ENCODE peak calls at places on chromosomes 7 and 10, in ten cellular contexts. One of them, this sample, is unnamed.
A peak's percentile ranks its signal among the peaks of the same experiment; 100 is the strongest.

GRCh38 chr7:39557222-39557621 is 9.0 kb upstream of the YAE1 start:
- DNase-seq in spleen: no peak
- DNase-seq in HL-60: no peak
- DNase-seq in HCT116: no peak
- DNase-seq in GM23338: no peak
- DNase-seq in transverse colon: no peak
- DNase-seq in prostate gland: no peak
- DNase-seq in suprapubic skin: no peak
- DNase-seq in stomach: no peak
- DNase-seq in K562: no peak
- DNase-seq in this sample: no peak

GRCh38 chr10:6713716-6714115 is 133.6 kb upstream of the PRKCQ start:
- DNase-seq in transverse colon: no peak
- DNase-seq in stomach: no peak
- DNase-seq in HCT116: no peak
- DNase-seq in prostate gland: no peak
- DNase-seq in HL-60: no peak
- DNase-seq in spleen: no peak
- DNase-seq in K562: no peak
- DNase-seq in suprapubic skin: no peak
- DNase-seq in GM23338: peak; percentile 45
- DNase-seq in this sample: no peak

GRCh38 chr7:142809671-142810070 is 38.9 kb downstream of the PRSS2 start:
- DNase-seq in HL-60: no peak
- DNase-seq in suprapubic skin: no peak
- DNase-seq in stomach: no peak
- DNase-seq in GM23338: no peak
- DNase-seq in HCT116: no peak
- DNase-seq in spleen: no peak
- DNase-seq in K562: no peak
- DNase-seq in prostate gland: no peak
- DNase-seq in transverse colon: no peak
- DNase-seq in this sample: no peak

GRCh38 chr10:132768346-132769248 is 17.4 kb downstream of the NKX6-2 start:
- DNase-seq in stomach: no peak
- DNase-seq in K562: no peak
- DNase-seq in prostate gland: no peak
- DNase-seq in GM23338: no peak
- DNase-seq in HCT116: no peak
- DNase-seq in suprapubic skin: no peak
- DNase-seq in transverse colon: no peak
- DNase-seq in spleen: no peak
- DNase-seq in HL-60: no peak
- DNase-seq in this sample: no peak

GRCh38 chr7:77561354-77561753 is 24.3 kb downstream of the PTPN12 start:
- DNase-seq in K562: no peak
- DNase-seq in spleen: no peak
- DNase-seq in GM23338: no peak
- DNase-seq in transverse colon: no peak
- DNase-seq in HL-60: no peak
- DNase-seq in HCT116: no peak
- DNase-seq in prostate gland: no peak
- DNase-seq in suprapubic skin: no peak
- DNase-seq in stomach: no peak
- DNase-seq in this sample: no peak

GRCh38 chr10:59243611-59244195 is 67.3 kb downstream of the PHYHIPL start:
- DNase-seq in HCT116: no peak
- DNase-seq in transverse colon: no peak
- DNase-seq in suprapubic skin: no peak
- DNase-seq in HL-60: no peak
- DNase-seq in GM23338: peak; percentile 4
- DNase-seq in K562: no peak
- DNase-seq in spleen: no peak
- DNase-seq in stomach: no peak
- DNase-seq in prostate gland: no peak
- DNase-seq in this sample: no peak

GRCh38 chr10:6669269-6669859 is 89.3 kb upstream of the PRKCQ start:
- DNase-seq in HCT116: peak; percentile 44
- DNase-seq in transverse colon: no peak
- DNase-seq in stomach: no peak
- DNase-seq in spleen: no peak
- DNase-seq in GM23338: peak; percentile 77
- DNase-seq in prostate gland: no peak
- DNase-seq in HL-60: no peak
- DNase-seq in suprapubic skin: no peak
- DNase-seq in K562: peak; percentile 50
- DNase-seq in this sample: no peak

GRCh38 chr10:117763528-117763927 is 221.0 kb downstream of the EMX2 start:
- DNase-seq in spleen: no peak
- DNase-seq in prostate gland: no peak
- DNase-seq in transverse colon: no peak
- DNase-seq in HL-60: no peak
- DNase-seq in HCT116: no peak
- DNase-seq in K562: no peak
- DNase-seq in suprapubic skin: no peak
- DNase-seq in stomach: no peak
- DNase-seq in GM23338: no peak
- DNase-seq in this sample: no peak

GRCh38 chr7:71868797-71869196 is 543.3 kb downstream of the CALN1 start:
- DNase-seq in HCT116: no peak
- DNase-seq in transverse colon: no peak
- DNase-seq in HL-60: peak; percentile 3
- DNase-seq in spleen: no peak
- DNase-seq in suprapubic skin: no peak
- DNase-seq in K562: peak; percentile 41
- DNase-seq in stomach: no peak
- DNase-seq in prostate gland: no peak
- DNase-seq in GM23338: no peak
- DNase-seq in this sample: no peak

GRCh38 chr10:36675458-36675880 is 449.9 kb upstream of the ANKRD30A start:
- DNase-seq in GM23338: no peak
- DNase-seq in stomach: no peak
- DNase-seq in K562: no peak
- DNase-seq in suprapubic skin: no peak
- DNase-seq in spleen: no peak
- DNase-seq in transverse colon: no peak
- DNase-seq in prostate gland: no peak
- DNase-seq in HCT116: no peak
- DNase-seq in HL-60: no peak
- DNase-seq in this sample: no peak

GRCh38 chr10:60908896-60909295 is 35.1 kb downstream of the RHOBTB1 start:
- DNase-seq in prostate gland: no peak
- DNase-seq in HCT116: no peak
- DNase-seq in suprapubic skin: no peak
- DNase-seq in K562: no peak
- DNase-seq in transverse colon: no peak
- DNase-seq in HL-60: no peak
- DNase-seq in stomach: no peak
- DNase-seq in spleen: no peak
- DNase-seq in GM23338: no peak
- DNase-seq in this sample: no peak

GRCh38 chr7:1548438-1548831 is 7.6 kb downstream of the TMEM184A start:
- DNase-seq in stomach: no peak
- DNase-seq in transverse colon: no peak
- DNase-seq in K562: peak; percentile 68
- DNase-seq in GM23338: no peak
- DNase-seq in HCT116: no peak
- DNase-seq in suprapubic skin: no peak
- DNase-seq in HL-60: no peak
- DNase-seq in spleen: no peak
- DNase-seq in prostate gland: no peak
- DNase-seq in this sample: no peak

GRCh38 chr10:43075612-43076003 is 1.3 kb upstream of the RET start:
- DNase-seq in stomach: no peak
- DNase-seq in transverse colon: no peak
- DNase-seq in spleen: no peak
- DNase-seq in prostate gland: no peak
- DNase-seq in K562: peak; percentile 31
- DNase-seq in GM23338: peak; percentile 46
- DNase-seq in suprapubic skin: no peak
- DNase-seq in HL-60: no peak
- DNase-seq in HCT116: peak; percentile 19
- DNase-seq in this sample: no peak

DNA sequence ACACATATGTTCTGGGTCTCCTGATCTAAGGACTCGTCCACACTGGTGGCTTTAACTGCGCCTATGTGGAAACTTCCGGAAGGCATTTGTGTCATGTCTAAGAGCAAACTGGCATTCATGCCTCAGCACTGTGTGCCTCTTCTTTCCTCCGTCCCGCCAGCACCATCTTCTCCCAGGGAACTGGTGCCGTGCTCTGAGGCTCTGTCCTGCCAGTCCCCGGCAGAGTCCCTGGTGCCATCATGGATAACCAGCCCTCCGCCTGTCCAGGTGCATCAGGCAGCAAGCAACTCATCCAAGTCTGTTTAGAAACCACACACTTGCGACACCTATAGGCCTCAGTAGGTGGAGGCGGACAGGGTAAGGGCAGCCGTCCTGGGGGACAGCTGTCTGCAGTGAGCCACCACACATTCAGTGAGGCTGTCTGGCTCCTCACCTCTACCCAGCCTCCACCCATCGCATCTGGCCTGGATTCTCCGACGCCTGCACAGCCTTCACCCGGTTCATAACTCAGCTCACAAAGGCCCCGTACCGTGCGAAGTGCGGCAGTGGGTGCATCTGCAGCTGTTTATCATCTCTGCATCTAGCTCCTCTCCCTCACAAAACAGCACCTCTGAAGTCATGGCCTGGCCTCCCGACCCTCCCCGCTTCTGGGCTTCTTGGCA is 162.7 kb downstream of the DIP2C start:
- DNase-seq in prostate gland: no peak
- DNase-seq in suprapubic skin: no peak
- DNase-seq in K562: peak; percentile 34
- DNase-seq in HCT116: no peak
- DNase-seq in transverse colon: no peak
- DNase-seq in GM23338: peak; percentile 58
- DNase-seq in HL-60: no peak
- DNase-seq in spleen: peak; percentile 62
- DNase-seq in stomach: no peak
- DNase-seq in this sample: peak; percentile 57
- TF ChIP-seq CTCF in prostate gland: no peak
- TF ChIP-seq CTCF in suprapubic skin: no peak
- TF ChIP-seq CTCF in K562: peak; percentile 58
- TF ChIP-seq CTCF in HCT116: no peak
- TF ChIP-seq CTCF in transverse colon: no peak
- TF ChIP-seq CTCF in GM23338: peak; percentile 34
- TF ChIP-seq CTCF in HL-60: no peak
- TF ChIP-seq CTCF in spleen: no peak
- TF ChIP-seq CTCF in stomach: no peak
- TF ChIP-seq CTCF in this sample: no peak

GRCh38 chr7:157691521-157692155 is 354.8 kb downstream of the DNAJB6 start:
- DNase-seq in suprapubic skin: peak; percentile 72
- DNase-seq in K562: no peak
- DNase-seq in GM23338: no peak
- DNase-seq in transverse colon: no peak
- DNase-seq in spleen: peak; percentile 70
- DNase-seq in HCT116: no peak
- DNase-seq in stomach: no peak
- DNase-seq in prostate gland: no peak
- DNase-seq in HL-60: no peak
- DNase-seq in this sample: peak; percentile 58
- TF ChIP-seq POLR2AphosphoS5 in suprapubic skin: no peak
- TF ChIP-seq POLR2AphosphoS5 in K562: no peak
- TF ChIP-seq POLR2AphosphoS5 in GM23338: no peak
- TF ChIP-seq POLR2AphosphoS5 in transverse colon: no peak
- TF ChIP-seq POLR2AphosphoS5 in spleen: no peak
- TF ChIP-seq POLR2AphosphoS5 in HCT116: no peak
- TF ChIP-seq POLR2AphosphoS5 in stomach: no peak
- TF ChIP-seq POLR2AphosphoS5 in prostate gland: no peak
- TF ChIP-seq POLR2AphosphoS5 in HL-60: no peak
- TF ChIP-seq POLR2AphosphoS5 in this sample: no peak

GRCh38 chr10:44462338-44462914 is 77.5 kb upstream of the CXCL12 start:
- DNase-seq in prostate gland: no peak
- DNase-seq in HCT116: no peak
- DNase-seq in K562: no peak
- DNase-seq in spleen: no peak
- DNase-seq in HL-60: no peak
- DNase-seq in transverse colon: no peak
- DNase-seq in stomach: no peak
- DNase-seq in suprapubic skin: no peak
- DNase-seq in GM23338: no peak
- DNase-seq in this sample: no peak

GRCh38 chr10:44466236-44466635 is 81.3 kb upstream of the CXCL12 start:
- DNase-seq in stomach: no peak
- DNase-seq in transverse colon: no peak
- DNase-seq in suprapubic skin: no peak
- DNase-seq in prostate gland: no peak
- DNase-seq in HL-60: no peak
- DNase-seq in HCT116: no peak
- DNase-seq in K562: no peak
- DNase-seq in GM23338: no peak
- DNase-seq in spleen: no peak
- DNase-seq in this sample: no peak

GRCh38 chr10:44463511-44464121 is 78.7 kb upstream of the CXCL12 start:
- DNase-seq in stomach: no peak
- DNase-seq in prostate gland: no peak
- DNase-seq in K562: no peak
- DNase-seq in HL-60: no peak
- DNase-seq in suprapubic skin: no peak
- DNase-seq in GM23338: no peak
- DNase-seq in transverse colon: no peak
- DNase-seq in spleen: no peak
- DNase-seq in HCT116: no peak
- DNase-seq in this sample: no peak

GRCh38 chr10:44465430-44466115 is 80.7 kb upstream of the CXCL12 start:
- DNase-seq in spleen: no peak
- DNase-seq in HL-60: no peak
- DNase-seq in GM23338: peak; percentile 41
- DNase-seq in stomach: no peak
- DNase-seq in HCT116: no peak
- DNase-seq in transverse colon: no peak
- DNase-seq in suprapubic skin: no peak
- DNase-seq in prostate gland: no peak
- DNase-seq in K562: no peak
- DNase-seq in this sample: no peak

GRCh38 chr10:44464503-44464902 is 79.6 kb upstream of the CXCL12 start:
- DNase-seq in GM23338: no peak
- DNase-seq in HCT116: no peak
- DNase-seq in suprapubic skin: no peak
- DNase-seq in K562: no peak
- DNase-seq in stomach: no peak
- DNase-seq in HL-60: no peak
- DNase-seq in spleen: no peak
- DNase-seq in transverse colon: no peak
- DNase-seq in prostate gland: no peak
- DNase-seq in this sample: no peak
- TF ChIP-seq CTCF in GM23338: peak; percentile 33
- TF ChIP-seq CTCF in HCT116: no peak
- TF ChIP-seq CTCF in suprapubic skin: no peak
- TF ChIP-seq CTCF in K562: no peak
- TF ChIP-seq CTCF in stomach: no peak
- TF ChIP-seq CTCF in HL-60: no peak
- TF ChIP-seq CTCF in spleen: no peak
- TF ChIP-seq CTCF in transverse colon: no peak
- TF ChIP-seq CTCF in prostate gland: no peak
- TF ChIP-seq CTCF in this sample: no peak

DNA sequence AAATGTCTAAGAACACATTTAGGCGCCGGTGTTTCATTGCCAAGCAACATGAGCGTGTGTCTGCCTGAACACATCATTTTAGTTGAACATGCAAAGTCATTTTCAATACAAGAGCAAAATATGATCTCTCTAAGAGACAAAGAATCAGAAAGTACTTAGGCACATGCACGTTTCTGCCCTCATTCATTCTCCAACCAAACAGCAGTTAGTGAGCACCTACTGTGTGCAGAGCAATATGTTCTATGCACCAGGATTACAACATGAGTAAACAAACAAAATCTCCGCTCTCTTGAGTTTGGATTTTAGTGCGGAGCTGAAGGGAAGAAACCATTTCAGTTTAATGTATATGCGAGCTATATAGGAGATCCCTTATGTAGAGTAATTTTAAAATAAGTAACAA is 71.6 kb upstream of the KLF6 start:
- DNase-seq in K562: no peak
- DNase-seq in HL-60: no peak
- DNase-seq in transverse colon: no peak
- DNase-seq in prostate gland: no peak
- DNase-seq in HCT116: no peak
- DNase-seq in GM23338: no peak
- DNase-seq in suprapubic skin: no peak
- DNase-seq in spleen: no peak
- DNase-seq in stomach: no peak
- DNase-seq in this sample: no peak
- TF ChIP-seq POLR2AphosphoS5 in K562: no peak
- TF ChIP-seq POLR2AphosphoS5 in HL-60: no peak
- TF ChIP-seq POLR2AphosphoS5 in transverse colon: no peak
- TF ChIP-seq POLR2AphosphoS5 in prostate gland: no peak
- TF ChIP-seq POLR2AphosphoS5 in HCT116: no peak
- TF ChIP-seq POLR2AphosphoS5 in GM23338: no peak
- TF ChIP-seq POLR2AphosphoS5 in suprapubic skin: no peak
- TF ChIP-seq POLR2AphosphoS5 in spleen: no peak
- TF ChIP-seq POLR2AphosphoS5 in stomach: no peak
- TF ChIP-seq POLR2AphosphoS5 in this sample: no peak